ENCODE peak calls at places on chromosomes 16 and 17, in six cellular contexts. One of them, this sample, is unnamed.

GRCh38 chr16:51773051-51773450 is 622.0 kb upstream of the SALL1 start:
- DNase-seq in activated naive CD4-positive, alpha-beta T cell treated with anti-CD3 and anti-CD28 coated beads, Interleukin-2, amount 50 U/mL, for 16 hours: no peak
- DNase-seq in T-helper 17 cell: no peak
- DNase-seq in dermis blood vessel endothelial cell: no peak
- DNase-seq in hepatic stellate cell: no peak
- DNase-seq in non-pigmented ciliary epithelial cell: no peak
- DNase-seq in this sample: no peak

GRCh38 chr17:80706454-80706853 is 161.8 kb downstream of the RPTOR start:
- DNase-seq in activated naive CD4-positive, alpha-beta T cell treated with anti-CD3 and anti-CD28 coated beads, Interleukin-2, amount 50 U/mL, for 16 hours: no peak
- DNase-seq in T-helper 17 cell: no peak
- DNase-seq in dermis blood vessel endothelial cell: no peak
- DNase-seq in hepatic stellate cell: no peak
- DNase-seq in non-pigmented ciliary epithelial cell: no peak
- DNase-seq in this sample: no peak

GRCh38 chr16:89334988-89335802 is 117.7 kb downstream of the ZNF778 start:
- DNase-seq in activated naive CD4-positive, alpha-beta T cell treated with anti-CD3 and anti-CD28 coated beads, Interleukin-2, amount 50 U/mL, for 16 hours: peak
- DNase-seq in T-helper 17 cell: no peak
- DNase-seq in dermis blood vessel endothelial cell: peak
- DNase-seq in hepatic stellate cell: no peak
- DNase-seq in non-pigmented ciliary epithelial cell: no peak
- DNase-seq in this sample: no peak

GRCh38 chr17:75592364-75593020 is 4.9 kb downstream of the MYO15B start:
- DNase-seq in activated naive CD4-positive, alpha-beta T cell treated with anti-CD3 and anti-CD28 coated beads, Interleukin-2, amount 50 U/mL, for 16 hours: no peak
- DNase-seq in T-helper 17 cell: no peak
- DNase-seq in dermis blood vessel endothelial cell: no peak
- DNase-seq in hepatic stellate cell: no peak
- DNase-seq in non-pigmented ciliary epithelial cell: no peak
- DNase-seq in this sample: no peak

GRCh38 chr17:50129303-50129945 is 536 bp downstream of the SAMD14 start:
- DNase-seq in activated naive CD4-positive, alpha-beta T cell treated with anti-CD3 and anti-CD28 coated beads, Interleukin-2, amount 50 U/mL, for 16 hours: peak
- DNase-seq in T-helper 17 cell: peak
- DNase-seq in dermis blood vessel endothelial cell: peak
- DNase-seq in hepatic stellate cell: peak
- DNase-seq in non-pigmented ciliary epithelial cell: no peak
- DNase-seq in this sample: peak

GRCh38 chr16:50213939-50214519 is 52.3 kb upstream of the ADCY7 start:
- DNase-seq in activated naive CD4-positive, alpha-beta T cell treated with anti-CD3 and anti-CD28 coated beads, Interleukin-2, amount 50 U/mL, for 16 hours: no peak
- DNase-seq in T-helper 17 cell: no peak
- DNase-seq in dermis blood vessel endothelial cell: peak
- DNase-seq in hepatic stellate cell: peak
- DNase-seq in non-pigmented ciliary epithelial cell: no peak
- DNase-seq in this sample: no peak

GRCh38 chr16:75616541-75617010 is 6.5 kb downstream of the ADAT1 start:
- DNase-seq in activated naive CD4-positive, alpha-beta T cell treated with anti-CD3 and anti-CD28 coated beads, Interleukin-2, amount 50 U/mL, for 16 hours: no peak
- DNase-seq in T-helper 17 cell: no peak
- DNase-seq in dermis blood vessel endothelial cell: no peak
- DNase-seq in hepatic stellate cell: no peak
- DNase-seq in non-pigmented ciliary epithelial cell: no peak
- DNase-seq in this sample: no peak

GRCh38 chr17:81683208-81683583 is 401 bp downstream of the ARL16 start:
- DNase-seq in activated naive CD4-positive, alpha-beta T cell treated with anti-CD3 and anti-CD28 coated beads, Interleukin-2, amount 50 U/mL, for 16 hours: no peak
- DNase-seq in T-helper 17 cell: no peak
- DNase-seq in dermis blood vessel endothelial cell: no peak
- DNase-seq in hepatic stellate cell: peak
- DNase-seq in non-pigmented ciliary epithelial cell: no peak
- DNase-seq in this sample: no peak

GRCh38 chr16:68737046-68737729 is at the start of gene CDH1:
- DNase-seq in activated naive CD4-positive, alpha-beta T cell treated with anti-CD3 and anti-CD28 coated beads, Interleukin-2, amount 50 U/mL, for 16 hours: peak
- DNase-seq in T-helper 17 cell: no peak
- DNase-seq in dermis blood vessel endothelial cell: no peak
- DNase-seq in hepatic stellate cell: no peak
- DNase-seq in non-pigmented ciliary epithelial cell: no peak
- DNase-seq in this sample: peak

GRCh38 chr16:68236804-68237242 is 896 bp upstream of the ESRP2 start:
- DNase-seq in activated naive CD4-positive, alpha-beta T cell treated with anti-CD3 and anti-CD28 coated beads, Interleukin-2, amount 50 U/mL, for 16 hours: no peak
- DNase-seq in T-helper 17 cell: no peak
- DNase-seq in dermis blood vessel endothelial cell: no peak
- DNase-seq in hepatic stellate cell: no peak
- DNase-seq in non-pigmented ciliary epithelial cell: no peak
- DNase-seq in this sample: peak

GRCh38 chr17:78793415-78793814 is 11.3 kb upstream of the CYTH1 start:
- DNase-seq in activated naive CD4-positive, alpha-beta T cell treated with anti-CD3 and anti-CD28 coated beads, Interleukin-2, amount 50 U/mL, for 16 hours: no peak
- DNase-seq in T-helper 17 cell: no peak
- DNase-seq in dermis blood vessel endothelial cell: no peak
- DNase-seq in hepatic stellate cell: no peak
- DNase-seq in non-pigmented ciliary epithelial cell: no peak
- DNase-seq in this sample: no peak

GRCh38 chr17:81200695-81201580 is 21.8 kb downstream of the CEP131 start:
- DNase-seq in activated naive CD4-positive, alpha-beta T cell treated with anti-CD3 and anti-CD28 coated beads, Interleukin-2, amount 50 U/mL, for 16 hours: no peak
- DNase-seq in T-helper 17 cell: no peak
- DNase-seq in dermis blood vessel endothelial cell: peak
- DNase-seq in hepatic stellate cell: peak
- DNase-seq in non-pigmented ciliary epithelial cell: peak
- DNase-seq in this sample: no peak

GRCh38 chr16:53666816-53667415 is 36.7 kb downstream of the RPGRIP1L start:
- DNase-seq in activated naive CD4-positive, alpha-beta T cell treated with anti-CD3 and anti-CD28 coated beads, Interleukin-2, amount 50 U/mL, for 16 hours: no peak
- DNase-seq in T-helper 17 cell: no peak
- DNase-seq in dermis blood vessel endothelial cell: no peak
- DNase-seq in hepatic stellate cell: no peak
- DNase-seq in non-pigmented ciliary epithelial cell: no peak
- DNase-seq in this sample: no peak

GRCh38 chr16:66623755-66624154 is 19.3 kb downstream of the CMTM3 start:
- DNase-seq in activated naive CD4-positive, alpha-beta T cell treated with anti-CD3 and anti-CD28 coated beads, Interleukin-2, amount 50 U/mL, for 16 hours: no peak
- DNase-seq in T-helper 17 cell: no peak
- DNase-seq in dermis blood vessel endothelial cell: no peak
- DNase-seq in hepatic stellate cell: no peak
- DNase-seq in non-pigmented ciliary epithelial cell: no peak
- DNase-seq in this sample: no peak

GRCh38 chr16:72848045-72848410 is 199.9 kb downstream of the ZFHX3 start:
- DNase-seq in activated naive CD4-positive, alpha-beta T cell treated with anti-CD3 and anti-CD28 coated beads, Interleukin-2, amount 50 U/mL, for 16 hours: no peak
- DNase-seq in T-helper 17 cell: no peak
- DNase-seq in dermis blood vessel endothelial cell: no peak
- DNase-seq in hepatic stellate cell: no peak
- DNase-seq in non-pigmented ciliary epithelial cell: no peak
- DNase-seq in this sample: no peak

GRCh38 chr17:66255112-66255511 is 25.9 kb upstream of the APOH start:
- DNase-seq in activated naive CD4-positive, alpha-beta T cell treated with anti-CD3 and anti-CD28 coated beads, Interleukin-2, amount 50 U/mL, for 16 hours: peak
- DNase-seq in T-helper 17 cell: no peak
- DNase-seq in dermis blood vessel endothelial cell: peak
- DNase-seq in hepatic stellate cell: peak
- DNase-seq in non-pigmented ciliary epithelial cell: peak
- DNase-seq in this sample: no peak

GRCh38 chr17:27457405-27457730 is 1.1 kb downstream of the KSR1 start:
- DNase-seq in activated naive CD4-positive, alpha-beta T cell treated with anti-CD3 and anti-CD28 coated beads, Interleukin-2, amount 50 U/mL, for 16 hours: no peak
- DNase-seq in T-helper 17 cell: no peak
- DNase-seq in dermis blood vessel endothelial cell: no peak
- DNase-seq in hepatic stellate cell: no peak
- DNase-seq in non-pigmented ciliary epithelial cell: no peak
- DNase-seq in this sample: no peak

GRCh38 chr16:50393461-50394214 is 24.9 kb upstream of the BRD7 start:
- DNase-seq in activated naive CD4-positive, alpha-beta T cell treated with anti-CD3 and anti-CD28 coated beads, Interleukin-2, amount 50 U/mL, for 16 hours: no peak
- DNase-seq in T-helper 17 cell: no peak
- DNase-seq in dermis blood vessel endothelial cell: no peak
- DNase-seq in hepatic stellate cell: no peak
- DNase-seq in non-pigmented ciliary epithelial cell: no peak
- DNase-seq in this sample: peak